ENCODE peak calls at places on chromosome 9, in nine cellular contexts. S is SW 1271; R is left ventricle myocardium inferior; D is AG20443; Y is activated naive CD4-positive, alpha-beta T cell; L is stimulated activated CD4-positive, alpha-beta T cell treated with anti-CD3 and anti-CD28 coated beads, TNF-alpha, amount 100 ng/mL, for 1 hour; K is SK-N-SH; A is OCI-M1; N is hepatic stellate cell. I is an unnamed sample.

GRCh38 chr9:123552530-123552929 is 196.5 kb downstream of the CRB2 start:
- DNase-seq in S (no peak), R (no peak), D (no peak), Y (no peak), L (no peak), K (no peak), A (no peak), N (no peak), I (no peak)

GRCh38 chr9:132019702-132020101 is 60.0 kb downstream of the MED27 start:
- DNase-seq in S (no peak), R (no peak), D (no peak), Y (no peak), L (no peak), K (no peak), A (no peak), N (no peak), I (no peak)

GRCh38 chr9:630817-631216 is 210.7 kb upstream of the DMRT1 start:
- DNase-seq in S (no peak), R (no peak), D (no peak), Y (no peak), L (no peak), K (no peak), A (no peak), N (peak; percentile 36), I (no peak)

GRCh38 chr9:129888085-129888808 is 53.0 kb downstream of the USP20 start:
- DNase-seq in S (no peak), R (peak; percentile 53), D (no peak), Y (peak; percentile 56), L (peak; percentile 81), K (no peak), A (peak; percentile 87), N (no peak), I (no peak)

GRCh38 chr9:88749420-88749819 is 214.4 kb downstream of the NXNL2 start:
- DNase-seq in S (no peak), R (no peak), D (peak; percentile 52), Y (no peak), L (no peak), K (no peak), A (no peak), N (no peak), I (no peak)

GRCh38 chr9:36158122-36158521 is 11.1 kb upstream of the CCIN start:
- DNase-seq in S (no peak), R (no peak), D (no peak), Y (no peak), L (no peak), K (no peak), A (peak; percentile 77), N (no peak), I (no peak)

GRCh38 chr9:33105939-33106338 is 29.5 kb upstream of the SMU1 start:
- DNase-seq in S (no peak), R (no peak), D (no peak), Y (no peak), L (no peak), K (no peak), A (no peak), N (no peak), I (no peak)

GRCh38 chr9:116152390-116152789 is 1.2 kb upstream of the PAPPA start:
- DNase-seq in S (peak; percentile 49), R (no peak), D (peak; percentile 17), Y (no peak), L (no peak), K (peak; percentile 29), A (peak; percentile 72), N (peak; percentile 16), I (no peak)

GRCh38 chr9:109992293-109992692 is 212.3 kb downstream of the PALM2AKAP2 start:
- DNase-seq in S (no peak), R (no peak), D (no peak), Y (no peak), L (no peak), K (no peak), A (no peak), N (no peak), I (no peak)

GRCh38 chr9:4866239-4866969 is 73.7 kb downstream of the RCL1 start:
- DNase-seq in S (no peak), R (no peak), D (no peak), Y (no peak), L (no peak), K (no peak), A (peak; percentile 90), N (no peak), I (no peak)

GRCh38 chr9:68932458-68932857 is 81.5 kb downstream of the PRKACG start:
- DNase-seq in S (no peak), R (no peak), D (no peak), Y (no peak), L (no peak), K (no peak), A (no peak), N (no peak), I (no peak)

GRCh38 chr9:79131375-79131774 is 440.4 kb upstream of the TLE4 start:
- DNase-seq in S (no peak), R (no peak), D (no peak), Y (no peak), L (no peak), K (no peak), A (no peak), N (no peak), I (no peak)

GRCh38 chr9:89374176-89374575 is 55.9 kb downstream of the SECISBP2 start:
- DNase-seq in S (no peak), R (no peak), D (no peak), Y (no peak), L (no peak), K (no peak), A (no peak), N (no peak), I (no peak)

GRCh38 chr9:133307271-133307670 is 28.7 kb downstream of the SURF6 start:
- DNase-seq in S (no peak), R (no peak), D (no peak), Y (no peak), L (no peak), K (no peak), A (no peak), N (no peak), I (no peak)

GRCh38 chr9:93620041-93620506 is 43.7 kb downstream of the PHF2 start:
- DNase-seq in S (no peak), R (no peak), D (no peak), Y (no peak), L (no peak), K (no peak), A (no peak), N (no peak), I (no peak)

GRCh38 chr9:131915181-131915580 is 164.5 kb downstream of the MED27 start:
- DNase-seq in S (no peak), R (no peak), D (no peak), Y (no peak), L (no peak), K (no peak), A (no peak), N (peak; percentile 13), I (peak; percentile 36)

GRCh38 chr9:83920469-83920941 is 727 bp downstream of the KIF27 start:
- DNase-seq in S (peak; percentile 80), R (no peak), D (peak; percentile 29), Y (no peak), L (no peak), K (peak; percentile 11), A (peak; percentile 84), N (no peak), I (no peak)

GRCh38 chr9:124222109-124222508 is 35.6 kb upstream of the NEK6 start:
- DNase-seq in S (no peak), R (no peak), D (no peak), Y (no peak), L (no peak), K (no peak), A (no peak), N (no peak), I (no peak)

GRCh38 chr9:17723656-17724055 is 144.8 kb downstream of the SH3GL2 start:
- DNase-seq in S (no peak), R (no peak), D (no peak), Y (no peak), L (no peak), K (no peak), A (no peak), N (no peak), I (no peak)

GRCh38 chr9:111400564-111400898 is 70.5 kb upstream of the OR2K2 start:
- DNase-seq in S (peak; percentile 29), R (no peak), D (no peak), Y (no peak), L (no peak), K (no peak), A (no peak), N (no peak), I (no peak)

GRCh38 chr9:112945620-112946208 is 55.0 kb upstream of the SLC46A2 start:
- DNase-seq in S (no peak), R (no peak), D (no peak), Y (no peak), L (no peak), K (peak; percentile 36), A (no peak), N (no peak), I (no peak)

GRCh38 chr9:32426278-32426939 is 42.0 kb downstream of the ACO1 start:
- DNase-seq in S (no peak), R (no peak), D (no peak), Y (no peak), L (no peak), K (no peak), A (peak; percentile 90), N (peak; percentile 27), I (peak; percentile 41)

GRCh38 chr9:12464910-12465512 is 228.2 kb upstream of the TYRP1 start:
- DNase-seq in S (no peak), R (no peak), D (peak; percentile 9), Y (no peak), L (no peak), K (peak; percentile 6), A (peak; percentile 97), N (no peak), I (peak; percentile 1)

GRCh38 chr9:123081824-123082223 is 48.4 kb downstream of the GPR21 start:
- DNase-seq in S (peak; percentile 50), R (no peak), D (peak; percentile 48), Y (no peak), L (no peak), K (peak; percentile 25), A (peak; percentile 66), N (no peak), I (no peak)

GRCh38 chr9:128434340-128434739 is 13.7 kb downstream of the CERCAM start:
- DNase-seq in S (no peak), R (no peak), D (no peak), Y (no peak), L (no peak), K (no peak), A (no peak), N (no peak), I (no peak)

GRCh38 chr9:35355954-35356353 is 134.0 kb upstream of the RUSC2 start:
- DNase-seq in S (no peak), R (no peak), D (no peak), Y (no peak), L (no peak), K (no peak), A (no peak), N (no peak), I (no peak)

GRCh38 chr9:138075496-138075895 is 197.9 kb downstream of the CACNA1B start:
- DNase-seq in S (no peak), R (no peak), D (no peak), Y (no peak), L (no peak), K (peak; percentile 17), A (no peak), N (no peak), I (no peak)

GRCh38 chr9:127067603-127068220 is 54.7 kb downstream of the ANGPTL2 start:
- DNase-seq in S (no peak), R (no peak), D (no peak), Y (no peak), L (no peak), K (no peak), A (no peak), N (no peak), I (no peak)

GRCh38 chr9:116163293-116164055 is 9.9 kb downstream of the PAPPA start:
- DNase-seq in S (no peak), R (no peak), D (peak; percentile 28), Y (no peak), L (no peak), K (no peak), A (peak; percentile 42), N (no peak), I (no peak)

GRCh38 chr9:126395439-126396212 is 69.0 kb downstream of the MVB12B start:
- DNase-seq in S (no peak), R (no peak), D (peak; percentile 48), Y (no peak), L (no peak), K (no peak), A (peak; percentile 4), N (peak; percentile 39), I (peak; percentile 28)

GRCh38 chr9:135998410-135999071 is 37.4 kb upstream of the UBAC1 start:
- DNase-seq in S (no peak), R (no peak), D (no peak), Y (no peak), L (no peak), K (no peak), A (no peak), N (no peak), I (no peak)

I was measured in stromal cell of bone marrow.